ENCODE peak calls at places on chromosomes 3 and 15, in four cellular contexts. T, E, L and O are unnamed samples.

GRCh38 chr15:85333132-85333831 is 47.1 kb upstream of the AKAP13 start:
- DNase-seq in T (no peak), E (no peak), L (no peak), O (no peak)

GRCh38 chr15:24752354-24752753 is 76.8 kb downstream of the NPAP1 start:
- DNase-seq in T (no peak), E (no peak), L (no peak), O (no peak)

GRCh38 chr3:129025691-129026435 is 24.8 kb downstream of the EFCC1 start:
- DNase-seq in T (no peak), E (no peak), L (peak; percentile 89), O (peak; percentile 62)

GRCh38 chr3:55645406-55645805 is 158.3 kb upstream of the WNT5A start:
- DNase-seq in T (no peak), E (no peak), L (no peak), O (no peak)

GRCh38 chr15:53962646-53963561 is 15.3 kb upstream of the UNC13C start:
- DNase-seq in T (no peak), E (no peak), L (no peak), O (no peak)

GRCh38 chr15:29937956-29938355 is 115.7 kb upstream of the TJP1 start:
- DNase-seq in T (no peak), E (no peak), L (no peak), O (no peak)

GRCh38 chr15:43776101-43776717 is 557 bp downstream of the ELL3 start:
- DNase-seq in T (no peak), E (no peak), L (no peak), O (peak; percentile 85)

GRCh38 chr15:94460624-94461023 is 229.3 kb downstream of the MCTP2 start:
- DNase-seq in T (no peak), E (no peak), L (no peak), O (no peak)

GRCh38 chr3:135918600-135918999 is 46.9 kb upstream of the PPP2R3A start:
- DNase-seq in T (no peak), E (no peak), L (no peak), O (no peak)

DNA sequence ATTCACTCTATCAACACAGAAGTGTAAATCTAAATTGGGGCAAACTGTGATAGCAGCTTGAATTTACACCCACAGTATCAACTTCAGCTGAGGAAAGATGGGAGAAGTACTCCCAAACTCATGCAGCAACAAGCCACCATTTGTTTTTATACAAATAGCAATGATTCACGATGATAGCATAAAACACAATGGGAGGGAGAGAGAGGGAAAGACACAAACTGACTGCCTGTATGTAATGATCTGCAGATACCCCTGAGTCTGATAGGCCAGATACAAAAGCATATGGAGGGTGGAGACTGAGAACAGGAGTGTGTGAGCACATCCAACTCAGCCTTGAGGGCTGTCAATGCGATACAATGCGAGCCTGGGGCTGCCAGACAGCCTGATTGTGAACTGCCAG is 79.2 kb downstream of the CNTN3 start:
- DNase-seq in T (no peak), E (no peak), L (no peak), O (no peak)
- H3K27ac ChIP-seq in T (no peak overlapping the region), E (no peak overlapping the region), L (no peak overlapping the region), O (no peak overlapping the region)

GRCh38 chr3:160398820-160399346 is at the start of gene IFT80:
- DNase-seq in T (peak; percentile 93), E (peak; percentile 90), L (peak; percentile 98), O (peak; percentile 97)
- TF ChIP-seq EP300 in T (no peak), E (no peak), L (no peak), O (no peak)

GRCh38 chr3:50121416-50122032 is 32.8 kb downstream of the RBM5 start:
- DNase-seq in T (peak; percentile 77), E (peak; percentile 91), L (peak; percentile 89), O (no peak)
- TF ChIP-seq POLR2A in T (peak; percentile 56), E (no peak), L (no peak), O (peak; percentile 10)

GRCh38 chr15:75620043-75620775 is 5.3 kb downstream of the SNUPN start:
- DNase-seq in T (no peak), E (no peak), L (peak; percentile 71), O (no peak)
- H3K27ac ChIP-seq in T (no peak overlapping the region), E (peak overlapping the region; percentile 61), L (peak overlapping the region; percentile 67), O (peak overlapping the region; percentile 59)

DNA sequence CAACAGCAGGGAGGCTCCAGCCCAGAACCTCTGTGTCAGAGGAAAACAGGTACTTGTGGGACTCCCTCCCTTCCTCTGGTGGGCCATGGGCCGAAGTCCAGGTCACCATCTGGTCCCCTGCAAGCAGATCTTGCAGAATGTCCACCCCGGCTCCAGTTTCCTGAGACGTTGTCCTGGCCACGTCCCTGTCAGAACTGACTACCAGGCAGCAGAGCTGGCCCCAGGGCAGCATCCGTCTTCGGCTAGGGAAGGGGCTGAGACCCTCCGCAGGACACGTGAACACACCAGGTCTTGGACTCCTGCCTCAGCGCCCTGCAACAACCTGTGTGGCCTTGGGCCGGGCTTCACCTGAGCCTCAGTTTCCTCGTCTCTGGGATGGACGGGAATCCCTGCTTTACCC is 9.1 kb upstream of the PRKCD start:
- DNase-seq in T (no peak), E (no peak), L (no peak), O (peak; percentile 48)
- TF ChIP-seq EP300 in T (no peak), E (no peak), L (no peak), O (no peak)

DNA sequence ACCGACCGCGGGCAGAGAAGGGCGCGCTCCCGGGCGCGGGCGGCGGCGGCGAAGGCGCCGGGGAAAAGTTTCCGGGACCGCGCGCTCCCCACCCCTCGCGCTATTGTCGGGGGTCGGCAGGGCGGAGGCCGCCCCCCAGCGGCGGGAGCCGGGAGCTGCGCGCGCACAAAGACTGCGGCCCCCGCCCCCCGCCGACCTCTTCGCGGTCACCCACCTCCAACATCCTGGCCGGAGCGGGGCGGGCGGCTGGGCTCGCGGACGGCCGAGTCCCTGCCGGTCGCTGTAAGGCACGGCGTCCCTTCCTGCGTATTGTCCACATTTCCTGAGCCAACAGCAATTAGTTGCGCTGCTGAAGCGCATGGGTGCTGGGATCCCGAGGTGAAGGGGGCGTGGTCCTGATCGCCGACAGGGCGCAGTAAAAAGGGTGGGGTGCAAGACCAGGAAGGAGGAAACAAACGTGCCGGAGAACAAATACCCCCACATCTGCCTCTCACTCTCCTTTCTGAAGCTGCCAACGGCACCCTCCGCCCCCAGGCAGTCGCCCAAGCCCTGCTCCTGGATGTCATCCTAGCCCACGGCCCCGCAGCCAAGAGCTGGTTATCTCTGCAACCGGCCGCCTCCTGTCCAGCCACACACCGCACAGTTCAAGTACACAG is at the start of gene TMEM44:
- DNase-seq in T (peak; percentile 93), E (peak; percentile 74), L (peak; percentile 81), O (peak; percentile 74)
- TF ChIP-seq POLR2A in T (peak; percentile 68), E (peak; percentile 21), L (no peak), O (no peak)

GRCh38 chr15:48794697-48795134 is 16.2 kb downstream of the CEP152 start:
- DNase-seq in T (no peak), E (no peak), L (no peak), O (no peak)
- H3K27ac ChIP-seq in T (peak overlapping the region; percentile 49), E (peak overlapping the region; percentile 41), L (peak overlapping the region; percentile 33), O (peak overlapping the region; percentile 64)

DNA sequence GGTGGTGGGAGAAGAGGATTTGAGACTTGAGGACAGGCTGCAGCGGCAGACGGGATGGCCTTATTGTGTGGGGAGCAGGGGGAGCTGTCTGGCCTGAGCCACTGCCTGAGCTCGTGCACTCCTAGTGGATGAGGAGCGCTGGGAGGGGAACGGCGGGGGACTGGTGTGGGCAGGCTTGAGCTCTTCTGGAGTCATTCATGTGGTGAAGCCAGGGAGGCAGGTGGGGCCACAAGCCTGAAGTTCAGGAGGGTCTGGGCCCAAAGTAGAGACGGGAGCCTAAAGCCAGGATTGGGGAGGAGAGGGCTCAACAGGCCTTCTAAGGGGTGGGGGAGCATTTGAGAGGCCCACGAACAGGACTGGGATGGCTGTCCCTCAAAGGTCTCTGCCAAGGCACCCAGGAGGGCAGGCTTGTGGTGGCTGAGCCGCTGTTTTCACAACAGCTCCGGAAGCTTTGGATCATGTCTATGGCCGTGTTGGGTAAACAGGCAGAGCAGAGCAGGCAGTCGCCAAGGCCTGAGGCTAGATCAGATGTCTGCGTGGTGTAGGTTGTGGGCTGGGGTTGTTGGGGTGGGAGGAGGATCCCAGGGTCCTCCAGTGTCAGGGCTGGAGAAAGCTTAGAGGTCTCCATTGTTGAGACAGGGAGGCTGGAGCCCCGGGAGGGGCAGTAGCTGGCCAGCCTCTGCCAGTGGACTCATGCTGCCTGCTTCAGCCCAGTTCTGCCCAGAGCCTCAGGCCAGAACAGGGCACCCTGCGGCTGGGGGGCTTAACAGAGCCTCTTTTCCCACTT is 8.2 kb downstream of the PRKCD start:
- DNase-seq in T (no peak), E (no peak), L (no peak), O (peak; percentile 60)
- TF ChIP-seq EP300 in T (no peak), E (no peak), L (no peak), O (no peak)

GRCh38 chr3:52095990-52096775 is 39.8 kb upstream of the DUSP7 start:
- DNase-seq in T (no peak), E (no peak), L (peak; percentile 19), O (no peak)
- TF ChIP-seq POLR2A in T (no peak), E (no peak), L (no peak), O (no peak)